ENCODE peak calls at places on chromosomes 12 and 14, in five cellular contexts. One of them, this sample, is unnamed.

GRCh38 chr12:124551268-124552144 is 15.9 kb downstream of the NCOR2 start:
- DNase-seq in NCI-H2081: peak; percentile 90
- DNase-seq in stimulated activated CD8-positive, alpha-beta memory T cell treated with anti-CD3 and anti-CD28 coated beads, Interleukin-4, amount 100 ng/mL, for 24 hours: no peak
- DNase-seq in kidney epithelial cell: no peak
- DNase-seq in smooth muscle cell of the brain vasculature: no peak
- DNase-seq in this sample: no peak

GRCh38 chr14:58640959-58641358 is 3.2 kb downstream of the DACT1 start:
- DNase-seq in kidney epithelial cell: no peak
- DNase-seq in NCI-H2081: no peak
- DNase-seq in stimulated activated CD8-positive, alpha-beta memory T cell treated with anti-CD3 and anti-CD28 coated beads, Interleukin-4, amount 100 ng/mL, for 24 hours: no peak
- DNase-seq in smooth muscle cell of the brain vasculature: no peak
- DNase-seq in this sample: no peak

GRCh38 chr12:33514893-33515292 is 75.3 kb upstream of the SYT10 start:
- DNase-seq in smooth muscle cell of the brain vasculature: no peak
- DNase-seq in kidney epithelial cell: no peak
- DNase-seq in stimulated activated CD8-positive, alpha-beta memory T cell treated with anti-CD3 and anti-CD28 coated beads, Interleukin-4, amount 100 ng/mL, for 24 hours: no peak
- DNase-seq in NCI-H2081: no peak
- DNase-seq in this sample: no peak

GRCh38 chr12:108720757-108721514 is 10.4 kb downstream of the CORO1C start:
- DNase-seq in kidney epithelial cell: no peak
- DNase-seq in smooth muscle cell of the brain vasculature: no peak
- DNase-seq in NCI-H2081: no peak
- DNase-seq in stimulated activated CD8-positive, alpha-beta memory T cell treated with anti-CD3 and anti-CD28 coated beads, Interleukin-4, amount 100 ng/mL, for 24 hours: no peak
- DNase-seq in this sample: no peak

GRCh38 chr14:61477845-61478438 is 156.6 kb downstream of the PRKCH start:
- DNase-seq in stimulated activated CD8-positive, alpha-beta memory T cell treated with anti-CD3 and anti-CD28 coated beads, Interleukin-4, amount 100 ng/mL, for 24 hours: no peak
- DNase-seq in NCI-H2081: peak; percentile 41
- DNase-seq in kidney epithelial cell: no peak
- DNase-seq in smooth muscle cell of the brain vasculature: no peak
- DNase-seq in this sample: peak; percentile 34

GRCh38 chr12:27151479-27151878 is 69.1 kb upstream of the C12orf71 start:
- DNase-seq in NCI-H2081: no peak
- DNase-seq in kidney epithelial cell: no peak
- DNase-seq in stimulated activated CD8-positive, alpha-beta memory T cell treated with anti-CD3 and anti-CD28 coated beads, Interleukin-4, amount 100 ng/mL, for 24 hours: no peak
- DNase-seq in smooth muscle cell of the brain vasculature: no peak
- DNase-seq in this sample: no peak

GRCh38 chr12:48118491-48118890 is 673 bp upstream of the PFKM start:
- DNase-seq in kidney epithelial cell: no peak
- DNase-seq in smooth muscle cell of the brain vasculature: no peak
- DNase-seq in stimulated activated CD8-positive, alpha-beta memory T cell treated with anti-CD3 and anti-CD28 coated beads, Interleukin-4, amount 100 ng/mL, for 24 hours: no peak
- DNase-seq in NCI-H2081: no peak
- DNase-seq in this sample: no peak

GRCh38 chr14:95237121-95237876 is 80.0 kb upstream of the DICER1 start:
- DNase-seq in kidney epithelial cell: no peak
- DNase-seq in stimulated activated CD8-positive, alpha-beta memory T cell treated with anti-CD3 and anti-CD28 coated beads, Interleukin-4, amount 100 ng/mL, for 24 hours: no peak
- DNase-seq in smooth muscle cell of the brain vasculature: no peak
- DNase-seq in NCI-H2081: no peak
- DNase-seq in this sample: no peak

GRCh38 chr12:74537126-74537706 is 419 bp upstream of the ATXN7L3B start:
- DNase-seq in kidney epithelial cell: peak; percentile 9
- DNase-seq in stimulated activated CD8-positive, alpha-beta memory T cell treated with anti-CD3 and anti-CD28 coated beads, Interleukin-4, amount 100 ng/mL, for 24 hours: no peak
- DNase-seq in smooth muscle cell of the brain vasculature: peak; percentile 12
- DNase-seq in NCI-H2081: peak; percentile 76
- DNase-seq in this sample: no peak

GRCh38 chr12:124109760-124110159 is 136.7 kb downstream of the ZNF664 start:
- DNase-seq in kidney epithelial cell: no peak
- DNase-seq in smooth muscle cell of the brain vasculature: no peak
- DNase-seq in stimulated activated CD8-positive, alpha-beta memory T cell treated with anti-CD3 and anti-CD28 coated beads, Interleukin-4, amount 100 ng/mL, for 24 hours: no peak
- DNase-seq in NCI-H2081: no peak
- DNase-seq in this sample: no peak

This sample was measured in activated T-cell treated with anti-CD3 and anti-CD28 coated beads for 48 hours.